ENCODE peak calls at places on chromosomes 13 and 19, in six cellular contexts. X is small intestine, Z is K562, P is ovary, K is body of pancreas, R is left ventricle myocardium inferior. H is an unnamed sample.

GRCh38 chr13:77509221-77509620 is 26.3 kb upstream of the SCEL start:
- DNase-seq in R (no peak), P (no peak), Z (no peak), K (no peak), X (no peak), H (no peak)

GRCh38 chr13:41034382-41034781 is 15.3 kb upstream of the ELF1 start:
- DNase-seq in P (no peak), Z (no peak), K (no peak), R (no peak), X (no peak), H (no peak)

GRCh38 chr19:3471954-3472655 is 8.2 kb downstream of the SMIM24 start:
- DNase-seq in P (peak), X (no peak), R (peak), K (peak), Z (peak), H (no peak)

GRCh38 chr13:50125306-50125555 is 110.0 kb downstream of the KCNRG start:
- DNase-seq in R (no peak), K (no peak), Z (no peak), X (no peak), P (no peak), H (no peak)

GRCh38 chr13:49625392-49626137 is 2.7 kb upstream of the ARL11 start:
- DNase-seq in K (peak), X (peak), R (peak), Z (no peak), P (peak), H (no peak)

GRCh38 chr19:13103961-13104847 is 1.5 kb upstream of the LYL1 start:
- DNase-seq in X (no peak), K (no peak), P (peak), Z (peak), R (peak), H (peak)

GRCh38 chr19:5407356-5407755 is 47.9 kb upstream of the ZNRF4 start:
- DNase-seq in P (no peak), K (no peak), Z (peak), R (no peak), X (no peak), H (peak)

GRCh38 chr19:13718733-13719132 is 45.6 kb upstream of the MRI1 start:
- DNase-seq in K (peak), P (no peak), Z (no peak), R (peak), X (peak), H (peak)

GRCh38 chr13:111031531-111031961 is 83.6 kb upstream of the ARHGEF7 start:
- DNase-seq in R (no peak), X (no peak), P (no peak), K (no peak), Z (no peak), H (no peak)

GRCh38 chr13:106466691-106467405 is 68.6 kb downstream of the EFNB2 start:
- DNase-seq in Z (no peak), X (no peak), P (no peak), K (no peak), R (no peak), H (no peak)

GRCh38 chr19:19406878-19407639 is 1.6 kb downstream of the GATAD2A start:
- DNase-seq in P (no peak), Z (no peak), K (peak), X (peak), R (no peak), H (peak)

GRCh38 chr19:19409235-19410030 is 4.0 kb downstream of the GATAD2A start:
- DNase-seq in Z (no peak), P (no peak), X (no peak), K (no peak), R (no peak), H (no peak)

GRCh38 chr19:19405919-19406877 is 723 bp downstream of the GATAD2A start:
- DNase-seq in P (peak), X (no peak), R (peak), Z (peak), K (peak), H (peak)

GRCh38 chr19:19404879-19405860 is at the start of gene GATAD2A:
- DNase-seq in Z (peak), R (peak), K (peak), P (peak), X (peak), H (peak)

DNA sequence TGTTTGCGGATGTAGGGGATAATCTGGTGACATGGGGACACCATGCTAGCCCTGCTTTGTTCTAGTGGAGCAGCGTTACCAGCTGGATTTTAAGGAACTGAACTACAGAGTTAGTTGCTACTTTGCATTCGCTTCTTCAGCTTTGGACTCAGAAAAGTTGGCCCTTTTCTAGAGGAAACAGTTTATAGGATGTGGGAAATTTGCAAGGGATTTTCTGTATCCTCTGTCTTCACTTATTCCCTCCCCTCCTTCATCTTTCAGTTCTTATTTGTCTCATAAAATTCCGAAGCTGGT is 2.1 kb downstream of the GATAD2A start:
- DNase-seq in K (no peak), Z (no peak), R (no peak), P (no peak), X (no peak), H (no peak)
- H3K4me3 ChIP-seq in K (no peak), Z (peak), R (peak), P (no peak), X (peak), H (no peak)

DNA sequence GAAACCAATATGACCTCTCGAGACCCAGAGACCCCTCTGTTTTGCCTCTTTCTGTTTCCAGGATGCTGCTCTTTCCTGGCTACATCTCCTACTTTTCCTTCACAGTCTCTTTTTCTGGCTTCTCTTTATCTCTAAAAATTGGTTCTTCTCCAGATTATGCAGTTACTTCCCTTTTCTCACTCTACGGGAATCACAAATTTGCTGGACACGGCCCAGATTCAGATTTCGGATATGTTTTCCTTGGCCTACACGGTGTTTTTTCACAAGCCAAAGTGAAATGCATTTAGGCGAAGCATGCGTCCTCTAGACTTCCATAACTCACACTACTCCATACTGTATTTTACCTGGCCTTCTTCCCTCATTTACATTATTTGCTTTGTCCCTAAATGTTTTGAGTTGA is 214.7 kb upstream of the MIR17HG start:
- DNase-seq in X (no peak), Z (no peak), P (no peak), K (no peak), R (peak), H (peak)
- H3K4me3 ChIP-seq in X (no peak), Z (no peak), P (no peak), K (no peak), R (no peak), H (no peak)

GRCh38 chr13:64551755-64552154 is 2678.4 kb downstream of the PCDH9 start:
- DNase-seq in R (no peak), P (no peak), X (no peak), K (no peak), Z (no peak), H (no peak)
- H3K4me3 ChIP-seq in R (no peak), P (no peak), X (no peak), K (no peak), Z (no peak), H (no peak)

GRCh38 chr19:10802479-10802878 is 33.5 kb downstream of the TMED1 start:
- DNase-seq in X (no peak), R (no peak), P (no peak), K (no peak), Z (no peak), H (no peak)

GRCh38 chr19:10805075-10805757 is 30.8 kb downstream of the TMED1 start:
- DNase-seq in R (no peak), K (no peak), X (no peak), Z (no peak), P (no peak), H (no peak)

GRCh38 chr19:10803252-10803651 is 32.8 kb downstream of the TMED1 start:
- DNase-seq in P (no peak), R (no peak), Z (no peak), K (no peak), X (no peak), H (no peak)

GRCh38 chr19:10808937-10809655 is 26.9 kb downstream of the TMED1 start:
- DNase-seq in R (no peak), P (no peak), K (no peak), Z (peak), X (peak), H (no peak)

GRCh38 chr19:10805758-10806247 is 30.2 kb downstream of the TMED1 start:
- DNase-seq in Z (no peak), R (no peak), K (no peak), P (no peak), X (no peak), H (no peak)
- H3K4me3 ChIP-seq in Z (no peak), R (no peak), K (no peak), P (no peak), X (no peak), H (no peak)

GRCh38 chr19:42068756-42069571 is 1.0 kb downstream of the GRIK5 start:
- DNase-seq in K (no peak), R (no peak), X (no peak), Z (peak), P (no peak), H (no peak)

GRCh38 chr19:42069619-42070293 is at the start of gene GRIK5:
- DNase-seq in X (no peak), R (no peak), Z (no peak), K (peak), P (peak), H (no peak)

GRCh38 chr19:42066075-42066754 is 3.8 kb downstream of the GRIK5 start:
- DNase-seq in X (peak), R (no peak), P (no peak), Z (peak), K (no peak), H (peak)

GRCh38 chr19:42067315-42067888 is 2.6 kb downstream of the GRIK5 start:
- DNase-seq in X (no peak), Z (no peak), R (no peak), K (no peak), P (no peak), H (no peak)

GRCh38 chr19:42068361-42068755 is 1.6 kb downstream of the GRIK5 start:
- DNase-seq in Z (no peak), X (no peak), K (no peak), R (no peak), P (no peak), H (no peak)
- H3K4me3 ChIP-seq in Z (no peak), X (no peak), K (no peak), R (peak), P (no peak), H (no peak)

DNA sequence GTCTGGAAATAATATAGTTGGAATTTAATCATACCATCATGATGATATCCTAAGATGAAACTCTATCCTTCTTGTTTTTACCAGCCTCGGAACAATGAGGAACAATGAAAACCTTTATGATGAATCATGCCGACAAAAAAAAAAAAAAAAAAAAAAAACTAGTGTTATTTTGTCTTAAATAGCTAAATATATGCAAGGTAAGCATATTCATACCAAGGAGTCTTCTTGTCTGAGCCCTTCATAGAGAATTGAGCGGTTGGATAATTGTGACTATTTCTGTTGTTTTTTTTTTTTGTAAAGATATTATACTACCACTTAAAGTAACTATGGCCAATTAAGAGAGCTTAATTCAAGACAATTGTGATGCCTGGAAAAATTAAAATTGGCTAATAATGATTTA is 244.0 kb upstream of the PCDH9 start:
- DNase-seq in R (no peak), P (no peak), X (no peak), Z (no peak), K (no peak), H (no peak)
- H3K4me3 ChIP-seq in R (no peak), P (no peak), X (no peak), Z (no peak), K (no peak), H (no peak)

GRCh38 chr13:19173752-19174151 is 7.9 kb downstream of the TUBA3C start:
- DNase-seq in P (no peak), Z (no peak), R (no peak), K (no peak), X (no peak), H (no peak)
- H3K4me3 ChIP-seq in P (no peak), Z (no peak), R (no peak), K (no peak), X (no peak), H (no peak)

GRCh38 chr19:50024719-50025021 is 502 bp downstream of the VRK3 start:
- DNase-seq in R (no peak), Z (no peak), K (no peak), X (no peak), P (no peak), H (no peak)

GRCh38 chr19:50025794-50026549 is at the start of gene ZNF473:
- DNase-seq in R (peak), Z (peak), X (peak), K (peak), P (peak), H (peak)

GRCh38 chr19:50022823-50023222 is 2.3 kb downstream of the VRK3 start:
- DNase-seq in R (no peak), X (peak), Z (no peak), P (no peak), K (no peak), H (no peak)

GRCh38 chr19:50026550-50026906 is 723 bp downstream of the ZNF473 start:
- DNase-seq in P (no peak), K (no peak), Z (no peak), R (no peak), X (no peak), H (no peak)

DNA sequence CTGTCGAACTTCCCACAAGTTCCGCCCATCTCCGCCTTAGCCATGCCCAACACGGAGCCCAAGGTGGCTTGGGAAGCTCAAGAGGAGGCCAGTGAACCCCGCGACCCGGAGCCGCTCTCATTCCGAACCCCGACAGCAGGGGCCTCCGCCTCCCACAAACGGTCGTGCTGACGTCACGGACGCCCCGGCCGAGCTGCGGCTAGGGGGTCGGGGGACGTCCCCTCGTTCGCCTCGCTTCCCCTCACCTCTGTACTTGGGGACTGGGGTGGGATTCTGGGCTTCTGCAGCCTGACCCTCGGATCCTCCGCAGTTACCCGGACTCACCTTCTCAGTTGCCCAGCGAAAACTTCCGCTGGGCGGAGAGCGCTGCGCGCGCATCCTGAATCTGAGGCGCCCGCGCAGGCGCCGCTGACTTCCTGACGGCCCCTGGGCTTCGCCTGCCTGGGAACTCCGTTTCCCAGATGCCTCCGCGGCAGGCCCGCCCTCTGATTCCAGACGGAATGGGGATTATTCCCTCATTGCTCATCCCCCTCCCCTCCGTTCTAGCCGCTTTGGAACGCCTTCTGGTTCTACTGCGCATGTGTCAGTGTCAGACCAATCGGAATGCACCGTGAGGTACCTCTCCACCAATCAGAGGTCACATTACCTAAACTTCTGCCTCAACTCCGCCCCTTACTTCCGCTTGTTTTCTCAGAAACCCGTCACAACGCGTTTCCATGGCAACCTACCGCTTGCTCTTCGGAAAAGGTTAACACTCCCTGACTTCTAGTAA is at the start of gene VRK3:
- DNase-seq in P (peak), X (peak), R (peak), Z (peak), K (peak), H (peak)
- H3K4me3 ChIP-seq in P (peak), X (peak), R (peak), Z (peak), K (peak), H (peak)